ENCODE peak calls at places on chromosomes 7 and 10, in eight cellular contexts. One of them, this sample, is unnamed. For H3K9me3, the result is how much of the 10 kb centered on the place peaks cover.

GRCh38 chr7:2715341-2716231 is 27.6 kb downstream of the AMZ1 start:
- DNase-seq in psoas muscle: no peak
- DNase-seq in pancreas: no peak
- DNase-seq in AG04450: no peak
- DNase-seq in CD8-positive, alpha-beta T cell: no peak
- DNase-seq in fibroblast of lung: no peak
- DNase-seq in NT2/D1: no peak
- DNase-seq in breast epithelium: no peak
- DNase-seq in this sample: no peak

GRCh38 chr10:12973149-12973718 is 28.3 kb downstream of the CCDC3 start:
- DNase-seq in psoas muscle: no peak
- DNase-seq in pancreas: no peak
- DNase-seq in AG04450: no peak
- DNase-seq in CD8-positive, alpha-beta T cell: no peak
- DNase-seq in fibroblast of lung: no peak
- DNase-seq in NT2/D1: no peak
- DNase-seq in breast epithelium: no peak
- DNase-seq in this sample: no peak

GRCh38 chr10:60495357-60495756 is 105.7 kb upstream of the ANK3 start:
- DNase-seq in psoas muscle: no peak
- DNase-seq in pancreas: no peak
- DNase-seq in AG04450: no peak
- DNase-seq in CD8-positive, alpha-beta T cell: no peak
- DNase-seq in fibroblast of lung: peak
- DNase-seq in NT2/D1: no peak
- DNase-seq in breast epithelium: no peak
- DNase-seq in this sample: no peak

GRCh38 chr10:44925224-44925623 is 14.1 kb downstream of the TMEM72 start:
- DNase-seq in psoas muscle: no peak
- DNase-seq in pancreas: no peak
- DNase-seq in AG04450: no peak
- DNase-seq in CD8-positive, alpha-beta T cell: no peak
- DNase-seq in fibroblast of lung: peak
- DNase-seq in NT2/D1: peak
- DNase-seq in breast epithelium: no peak
- DNase-seq in this sample: no peak

GRCh38 chr10:43680035-43680434 is 31.4 kb upstream of the ZNF32 start:
- DNase-seq in psoas muscle: no peak
- DNase-seq in pancreas: no peak
- DNase-seq in AG04450: no peak
- DNase-seq in CD8-positive, alpha-beta T cell: no peak
- DNase-seq in fibroblast of lung: peak
- DNase-seq in NT2/D1: no peak
- DNase-seq in breast epithelium: no peak
- DNase-seq in this sample: no peak

GRCh38 chr7:17244786-17245185 is 53.7 kb upstream of the AHR start:
- DNase-seq in psoas muscle: no peak
- DNase-seq in pancreas: no peak
- DNase-seq in AG04450: no peak
- DNase-seq in CD8-positive, alpha-beta T cell: no peak
- DNase-seq in fibroblast of lung: no peak
- DNase-seq in NT2/D1: no peak
- DNase-seq in breast epithelium: no peak
- DNase-seq in this sample: no peak

GRCh38 chr7:117667456-117667855 is 187.6 kb downstream of the CFTR start:
- DNase-seq in psoas muscle: no peak
- DNase-seq in pancreas: no peak
- DNase-seq in AG04450: no peak
- DNase-seq in CD8-positive, alpha-beta T cell: no peak
- DNase-seq in fibroblast of lung: peak
- DNase-seq in NT2/D1: no peak
- DNase-seq in breast epithelium: no peak
- DNase-seq in this sample: no peak

GRCh38 chr7:81871606-81872265 is 101.9 kb upstream of the HGF start:
- DNase-seq in psoas muscle: no peak
- DNase-seq in pancreas: no peak
- DNase-seq in AG04450: no peak
- DNase-seq in CD8-positive, alpha-beta T cell: no peak
- DNase-seq in fibroblast of lung: no peak
- DNase-seq in NT2/D1: no peak
- DNase-seq in breast epithelium: no peak
- DNase-seq in this sample: no peak

GRCh38 chr7:132095-132482 is 60.3 kb upstream of the FAM20C start:
- DNase-seq in psoas muscle: no peak
- DNase-seq in pancreas: no peak
- DNase-seq in AG04450: no peak
- DNase-seq in CD8-positive, alpha-beta T cell: no peak
- DNase-seq in fibroblast of lung: no peak
- DNase-seq in NT2/D1: no peak
- DNase-seq in breast epithelium: no peak
- DNase-seq in this sample: no peak

GRCh38 chr10:3592424-3592823 is 192.6 kb downstream of the KLF6 start:
- DNase-seq in psoas muscle: no peak
- DNase-seq in pancreas: no peak
- DNase-seq in AG04450: no peak
- DNase-seq in CD8-positive, alpha-beta T cell: no peak
- DNase-seq in fibroblast of lung: no peak
- DNase-seq in NT2/D1: no peak
- DNase-seq in breast epithelium: no peak
- DNase-seq in this sample: no peak
- H3K9me3 ChIP-seq in psoas muscle: under half
- H3K9me3 ChIP-seq in pancreas: under half
- H3K9me3 ChIP-seq in AG04450: under half
- H3K9me3 ChIP-seq in CD8-positive, alpha-beta T cell: under half
- H3K9me3 ChIP-seq in fibroblast of lung: under half
- H3K9me3 ChIP-seq in NT2/D1: under half
- H3K9me3 ChIP-seq in breast epithelium: under half
- H3K9me3 ChIP-seq in this sample: under half

DNA sequence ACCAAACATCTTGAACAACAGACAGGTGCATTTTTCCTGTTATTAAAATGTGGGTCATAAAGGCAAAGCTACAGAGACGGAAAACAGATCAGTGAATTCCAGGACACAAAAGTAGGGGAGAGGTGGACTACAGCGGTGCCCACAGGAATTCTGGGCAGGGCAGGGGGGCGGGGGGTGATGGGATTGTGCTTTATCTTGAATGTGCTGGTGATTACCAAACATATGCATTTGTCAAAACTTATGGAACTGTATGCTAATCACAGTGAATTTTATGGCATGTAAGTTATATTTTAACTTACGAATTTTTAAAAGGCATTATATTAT is 519.4 kb downstream of the CNTNAP2 start:
- DNase-seq in psoas muscle: no peak
- DNase-seq in pancreas: no peak
- DNase-seq in AG04450: no peak
- DNase-seq in CD8-positive, alpha-beta T cell: no peak
- DNase-seq in fibroblast of lung: no peak
- DNase-seq in NT2/D1: no peak
- DNase-seq in breast epithelium: no peak
- DNase-seq in this sample: no peak
- H3K9me3 ChIP-seq in psoas muscle: under half
- H3K9me3 ChIP-seq in pancreas: under half
- H3K9me3 ChIP-seq in AG04450: under half
- H3K9me3 ChIP-seq in CD8-positive, alpha-beta T cell: under half
- H3K9me3 ChIP-seq in fibroblast of lung: under half
- H3K9me3 ChIP-seq in NT2/D1: under half
- H3K9me3 ChIP-seq in breast epithelium: under half
- H3K9me3 ChIP-seq in this sample: under half

DNA sequence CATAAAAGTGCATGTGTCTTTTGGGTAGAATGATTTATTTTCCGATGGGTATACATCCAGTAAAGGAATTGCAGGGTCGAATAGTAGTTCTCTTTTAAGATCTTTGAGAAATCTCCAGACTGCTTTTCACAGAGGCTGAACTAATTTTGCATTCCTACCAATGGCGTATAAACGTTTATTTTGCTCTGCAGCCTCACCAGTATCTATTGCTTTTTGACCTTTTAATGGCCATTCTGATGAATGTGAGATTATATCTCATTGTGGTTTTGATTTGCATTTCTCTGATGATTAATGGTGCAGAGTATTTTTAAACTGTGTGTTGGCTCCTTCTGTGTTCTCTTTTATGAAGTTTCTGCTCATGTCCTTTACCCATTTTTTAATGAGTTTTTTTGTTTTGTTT is 1020.1 kb downstream of the NXPH1 start:
- DNase-seq in psoas muscle: no peak
- DNase-seq in pancreas: no peak
- DNase-seq in AG04450: no peak
- DNase-seq in CD8-positive, alpha-beta T cell: no peak
- DNase-seq in fibroblast of lung: peak
- DNase-seq in NT2/D1: no peak
- DNase-seq in breast epithelium: no peak
- DNase-seq in this sample: no peak
- H3K9me3 ChIP-seq in psoas muscle: under half
- H3K9me3 ChIP-seq in pancreas: under half
- H3K9me3 ChIP-seq in AG04450: under half
- H3K9me3 ChIP-seq in CD8-positive, alpha-beta T cell: under half
- H3K9me3 ChIP-seq in fibroblast of lung: under half
- H3K9me3 ChIP-seq in NT2/D1: under half
- H3K9me3 ChIP-seq in breast epithelium: under half
- H3K9me3 ChIP-seq in this sample: under half

GRCh38 chr10:37552881-37553280 is 304.5 kb downstream of the ZNF248 start:
- DNase-seq in psoas muscle: no peak
- DNase-seq in pancreas: no peak
- DNase-seq in AG04450: no peak
- DNase-seq in CD8-positive, alpha-beta T cell: no peak
- DNase-seq in fibroblast of lung: no peak
- DNase-seq in NT2/D1: no peak
- DNase-seq in breast epithelium: no peak
- DNase-seq in this sample: no peak

DNA sequence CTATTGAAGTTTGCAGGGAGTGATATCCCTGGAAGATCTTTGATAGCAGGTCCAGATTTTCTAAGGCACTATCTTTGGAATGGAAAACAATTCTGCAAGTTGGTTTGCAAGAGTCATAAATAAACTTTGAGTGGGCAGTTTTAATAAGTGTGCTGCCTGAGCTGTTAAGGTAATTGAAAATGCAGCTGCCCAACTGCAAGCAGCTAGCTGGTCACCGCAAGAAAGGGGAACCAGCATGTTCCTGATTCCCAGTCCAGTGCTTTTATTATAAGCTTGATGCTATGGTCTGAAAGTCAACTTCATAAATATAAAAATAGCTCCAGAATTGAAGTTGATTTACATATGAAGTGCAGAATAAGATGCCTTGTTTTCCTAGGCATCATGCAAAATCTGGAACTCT is 308.4 kb downstream of the ZNF248 start:
- DNase-seq in psoas muscle: no peak
- DNase-seq in pancreas: no peak
- DNase-seq in AG04450: no peak
- DNase-seq in CD8-positive, alpha-beta T cell: no peak
- DNase-seq in fibroblast of lung: no peak
- DNase-seq in NT2/D1: no peak
- DNase-seq in breast epithelium: no peak
- DNase-seq in this sample: no peak
- H3K9me3 ChIP-seq in psoas muscle: under half
- H3K9me3 ChIP-seq in pancreas: under half
- H3K9me3 ChIP-seq in AG04450: under half
- H3K9me3 ChIP-seq in CD8-positive, alpha-beta T cell: under half
- H3K9me3 ChIP-seq in fibroblast of lung: under half
- H3K9me3 ChIP-seq in NT2/D1: under half
- H3K9me3 ChIP-seq in breast epithelium: under half
- H3K9me3 ChIP-seq in this sample: under half

DNA sequence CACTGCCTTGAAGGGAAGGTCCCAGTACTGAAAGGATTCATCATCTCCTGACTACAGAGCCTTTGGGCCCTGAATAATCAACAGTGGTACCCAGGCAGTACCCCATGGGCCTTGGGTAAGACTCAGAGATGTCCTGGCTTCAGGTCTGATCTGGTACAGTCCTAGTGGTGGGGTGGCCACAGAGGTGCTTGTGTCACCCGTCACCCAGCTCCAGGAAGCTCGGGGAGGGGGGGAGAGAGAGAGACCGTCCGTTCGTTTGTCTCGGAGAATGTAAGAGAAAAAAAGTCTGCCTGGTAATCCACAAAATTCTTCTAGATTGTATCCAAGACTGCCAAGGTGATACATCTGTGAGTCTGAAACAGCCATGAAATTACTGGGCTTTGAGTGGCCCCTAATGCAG is 381.3 kb downstream of the PTPRN2 start:
- DNase-seq in psoas muscle: no peak
- DNase-seq in pancreas: no peak
- DNase-seq in AG04450: no peak
- DNase-seq in CD8-positive, alpha-beta T cell: no peak
- DNase-seq in fibroblast of lung: no peak
- DNase-seq in NT2/D1: no peak
- DNase-seq in breast epithelium: no peak
- DNase-seq in this sample: no peak
- H3K9me3 ChIP-seq in psoas muscle: under half
- H3K9me3 ChIP-seq in pancreas: under half
- H3K9me3 ChIP-seq in AG04450: under half
- H3K9me3 ChIP-seq in CD8-positive, alpha-beta T cell: under half
- H3K9me3 ChIP-seq in fibroblast of lung: under half
- H3K9me3 ChIP-seq in NT2/D1: under half
- H3K9me3 ChIP-seq in breast epithelium: under half
- H3K9me3 ChIP-seq in this sample: under half